ENCODE peak calls at places on chromosome 12, in six cellular contexts. N is hippocampal formation, W is putamen, X is Daoy, Q is osteocyte, U is T47D. S is an unnamed sample.

GRCh38 chr12:65327207-65328076 is 49.0 kb downstream of the MSRB3 start:
- DNase-seq in U (no peak), W (peak; percentile 45), X (no peak), N (peak; percentile 3), Q (no peak), S (no peak)

GRCh38 chr12:123479442-123480180 is 21.7 kb downstream of the SNRNP35 start:
- DNase-seq in X (no peak), U (no peak), Q (no peak), N (peak; percentile 96), W (peak; percentile 96), S (no peak)

GRCh38 chr12:15956413-15957185 is 45.5 kb downstream of the DERA start:
- DNase-seq in W (no peak), Q (no peak), U (peak; percentile 89), N (no peak), X (peak; percentile 28), S (no peak)

GRCh38 chr12:131177599-131177998 is 223.9 kb downstream of the ADGRD1 start:
- DNase-seq in Q (peak; percentile 40), U (no peak), W (no peak), N (no peak), X (no peak), S (no peak)

GRCh38 chr12:12835378-12836145 is 22.4 kb downstream of the DDX47 start:
- DNase-seq in X (peak; percentile 72), N (no peak), W (no peak), U (no peak), Q (no peak), S (no peak)

GRCh38 chr12:52126050-52126604 is 46.6 kb downstream of the SMIM41 start:
- DNase-seq in Q (no peak), X (no peak), U (peak; percentile 54), N (no peak), W (no peak), S (no peak)

GRCh38 chr12:125549171-125549570 is 483.9 kb downstream of the AACS start:
- DNase-seq in N (no peak), W (peak; percentile 62), Q (no peak), X (no peak), U (no peak), S (no peak)

GRCh38 chr12:85572956-85573355 is 263.3 kb downstream of the RASSF9 start:
- DNase-seq in N (no peak), W (no peak), X (no peak), Q (no peak), U (no peak), S (no peak)

GRCh38 chr12:2290091-2290490 is 237.3 kb downstream of the CACNA1C start:
- DNase-seq in X (no peak), N (no peak), Q (no peak), U (no peak), W (no peak), S (no peak)

GRCh38 chr12:57725851-57726150 is 12.7 kb downstream of the AGAP2 start:
- DNase-seq in W (no peak), X (no peak), N (no peak), Q (no peak), U (no peak), S (no peak)